ENCODE peak calls at places on chromosome 13, in five cellular contexts. One of them, this sample, is unnamed.

GRCh38 chr13:80454245-80454644 is 113.3 kb upstream of the SPRY2 start:
- DNase-seq in HepG2: no peak
- DNase-seq in H1: no peak
- DNase-seq in SK-N-SH: no peak
- DNase-seq in GM12878: peak; percentile 34
- DNase-seq in this sample: no peak

GRCh38 chr13:47853236-47853635 is 147.8 kb downstream of the SUCLA2 start:
- DNase-seq in HepG2: no peak
- DNase-seq in SK-N-SH: no peak
- DNase-seq in GM12878: no peak
- DNase-seq in H1: no peak
- DNase-seq in this sample: no peak

GRCh38 chr13:113216165-113217056 is 7.0 kb downstream of the CUL4A start:
- DNase-seq in H1: no peak
- DNase-seq in GM12878: no peak
- DNase-seq in SK-N-SH: no peak
- DNase-seq in HepG2: peak; percentile 45
- DNase-seq in this sample: no peak

GRCh38 chr13:34357435-34358232 is 539.7 kb downstream of the RFC3 start:
- DNase-seq in H1: no peak
- DNase-seq in HepG2: no peak
- DNase-seq in GM12878: no peak
- DNase-seq in SK-N-SH: no peak
- DNase-seq in this sample: no peak

GRCh38 chr13:105202384-105202783 is 1333.1 kb downstream of the EFNB2 start:
- DNase-seq in GM12878: no peak
- DNase-seq in SK-N-SH: peak; percentile 9
- DNase-seq in H1: no peak
- DNase-seq in HepG2: no peak
- DNase-seq in this sample: no peak

GRCh38 chr13:53165201-53165600 is 136.6 kb downstream of the OLFM4 start:
- DNase-seq in H1: no peak
- DNase-seq in GM12878: no peak
- DNase-seq in SK-N-SH: no peak
- DNase-seq in HepG2: no peak
- DNase-seq in this sample: no peak

GRCh38 chr13:41565221-41565620 is 107.9 kb downstream of the RGCC start:
- DNase-seq in HepG2: peak; percentile 24
- DNase-seq in SK-N-SH: no peak
- DNase-seq in GM12878: no peak
- DNase-seq in H1: no peak
- DNase-seq in this sample: no peak

GRCh38 chr13:98098511-98098910 is 44.4 kb upstream of the FARP1 start:
- DNase-seq in H1: no peak
- DNase-seq in SK-N-SH: no peak
- DNase-seq in GM12878: no peak
- DNase-seq in HepG2: no peak
- DNase-seq in this sample: no peak

GRCh38 chr13:107339209-107339608 is 771.3 kb upstream of the ARGLU1 start:
- DNase-seq in HepG2: no peak
- DNase-seq in H1: no peak
- DNase-seq in GM12878: no peak
- DNase-seq in SK-N-SH: no peak
- DNase-seq in this sample: no peak

GRCh38 chr13:97935071-97935470 is 18.4 kb upstream of the IPO5 start:
- DNase-seq in GM12878: no peak
- DNase-seq in SK-N-SH: no peak
- DNase-seq in H1: no peak
- DNase-seq in HepG2: no peak
- DNase-seq in this sample: no peak

GRCh38 chr13:102569488-102569887 is 27.3 kb upstream of the TPP2 start:
- DNase-seq in GM12878: no peak
- DNase-seq in HepG2: no peak
- DNase-seq in H1: no peak
- DNase-seq in SK-N-SH: no peak
- DNase-seq in this sample: no peak

GRCh38 chr13:48862572-48862971 is 113.1 kb upstream of the FNDC3A start:
- DNase-seq in H1: no peak
- DNase-seq in SK-N-SH: no peak
- DNase-seq in HepG2: no peak
- DNase-seq in GM12878: no peak
- DNase-seq in this sample: no peak
- TF ChIP-seq EP300 in H1: no peak
- TF ChIP-seq EP300 in SK-N-SH: no peak
- TF ChIP-seq EP300 in HepG2: no peak
- TF ChIP-seq EP300 in GM12878: no peak
- TF ChIP-seq EP300 in this sample: no peak

GRCh38 chr13:40271511-40271910 is 394.9 kb downstream of the FOXO1 start:
- DNase-seq in SK-N-SH: no peak
- DNase-seq in GM12878: no peak
- DNase-seq in HepG2: no peak
- DNase-seq in H1: no peak
- DNase-seq in this sample: no peak
- H2AFZ ChIP-seq in SK-N-SH: no peak overlapping the region
- H2AFZ ChIP-seq in GM12878: no peak overlapping the region
- H2AFZ ChIP-seq in HepG2: no peak overlapping the region
- H2AFZ ChIP-seq in H1: no peak overlapping the region
- H2AFZ ChIP-seq in this sample: no peak overlapping the region

GRCh38 chr13:44271031-44271433 is 102.6 kb upstream of the SERP2 start:
- DNase-seq in GM12878: no peak
- DNase-seq in H1: no peak
- DNase-seq in HepG2: no peak
- DNase-seq in SK-N-SH: no peak
- DNase-seq in this sample: no peak
- TF ChIP-seq EP300 in GM12878: no peak
- TF ChIP-seq EP300 in H1: no peak
- TF ChIP-seq EP300 in HepG2: no peak
- TF ChIP-seq EP300 in SK-N-SH: no peak
- TF ChIP-seq EP300 in this sample: no peak

GRCh38 chr13:30175166-30175565 is 132.2 kb downstream of the KATNAL1 start:
- DNase-seq in GM12878: no peak
- DNase-seq in SK-N-SH: no peak
- DNase-seq in HepG2: no peak
- DNase-seq in H1: no peak
- DNase-seq in this sample: no peak

GRCh38 chr13:30169442-30169841 is 137.9 kb downstream of the KATNAL1 start:
- DNase-seq in HepG2: no peak
- DNase-seq in SK-N-SH: no peak
- DNase-seq in GM12878: no peak
- DNase-seq in H1: no peak
- DNase-seq in this sample: no peak

GRCh38 chr13:30172593-30173300 is 134.6 kb downstream of the KATNAL1 start:
- DNase-seq in GM12878: no peak
- DNase-seq in HepG2: no peak
- DNase-seq in H1: no peak
- DNase-seq in SK-N-SH: no peak
- DNase-seq in this sample: no peak

GRCh38 chr13:30170569-30170968 is 136.8 kb downstream of the KATNAL1 start:
- DNase-seq in HepG2: no peak
- DNase-seq in SK-N-SH: no peak
- DNase-seq in H1: no peak
- DNase-seq in GM12878: no peak
- DNase-seq in this sample: no peak

DNA sequence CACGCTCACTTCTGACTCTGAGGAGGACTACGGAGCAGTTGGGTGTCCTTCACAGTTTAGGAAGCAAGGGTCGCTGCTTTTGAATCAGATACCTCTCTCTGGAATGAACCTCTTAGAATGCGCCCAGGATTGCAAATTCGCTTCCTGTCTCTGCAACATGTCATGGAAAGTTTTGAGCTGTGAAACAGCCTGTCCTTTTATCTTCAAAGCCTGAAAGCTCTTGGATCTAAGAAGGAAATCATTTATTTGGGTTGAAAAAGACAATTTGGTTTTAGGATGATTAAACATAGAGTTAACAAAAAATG is 134.1 kb downstream of the KATNAL1 start:
- DNase-seq in SK-N-SH: no peak
- DNase-seq in H1: no peak
- DNase-seq in GM12878: no peak
- DNase-seq in HepG2: no peak
- DNase-seq in this sample: no peak
- H2AFZ ChIP-seq in SK-N-SH: no peak overlapping the region
- H2AFZ ChIP-seq in H1: no peak overlapping the region
- H2AFZ ChIP-seq in GM12878: no peak overlapping the region
- H2AFZ ChIP-seq in HepG2: no peak overlapping the region
- H2AFZ ChIP-seq in this sample: no peak overlapping the region

GRCh38 chr13:88000787-88001186 is 329.6 kb downstream of the SLITRK5 start:
- DNase-seq in SK-N-SH: no peak
- DNase-seq in GM12878: no peak
- DNase-seq in H1: no peak
- DNase-seq in HepG2: no peak
- DNase-seq in this sample: no peak

GRCh38 chr13:88000239-88000638 is 329.1 kb downstream of the SLITRK5 start:
- DNase-seq in HepG2: no peak
- DNase-seq in GM12878: no peak
- DNase-seq in SK-N-SH: no peak
- DNase-seq in H1: no peak
- DNase-seq in this sample: no peak

GRCh38 chr13:87998081-87998480 is 326.9 kb downstream of the SLITRK5 start:
- DNase-seq in HepG2: no peak
- DNase-seq in GM12878: no peak
- DNase-seq in H1: no peak
- DNase-seq in SK-N-SH: no peak
- DNase-seq in this sample: no peak

GRCh38 chr13:87999791-88000190 is 328.6 kb downstream of the SLITRK5 start:
- DNase-seq in SK-N-SH: no peak
- DNase-seq in HepG2: no peak
- DNase-seq in GM12878: no peak
- DNase-seq in H1: no peak
- DNase-seq in this sample: no peak

DNA sequence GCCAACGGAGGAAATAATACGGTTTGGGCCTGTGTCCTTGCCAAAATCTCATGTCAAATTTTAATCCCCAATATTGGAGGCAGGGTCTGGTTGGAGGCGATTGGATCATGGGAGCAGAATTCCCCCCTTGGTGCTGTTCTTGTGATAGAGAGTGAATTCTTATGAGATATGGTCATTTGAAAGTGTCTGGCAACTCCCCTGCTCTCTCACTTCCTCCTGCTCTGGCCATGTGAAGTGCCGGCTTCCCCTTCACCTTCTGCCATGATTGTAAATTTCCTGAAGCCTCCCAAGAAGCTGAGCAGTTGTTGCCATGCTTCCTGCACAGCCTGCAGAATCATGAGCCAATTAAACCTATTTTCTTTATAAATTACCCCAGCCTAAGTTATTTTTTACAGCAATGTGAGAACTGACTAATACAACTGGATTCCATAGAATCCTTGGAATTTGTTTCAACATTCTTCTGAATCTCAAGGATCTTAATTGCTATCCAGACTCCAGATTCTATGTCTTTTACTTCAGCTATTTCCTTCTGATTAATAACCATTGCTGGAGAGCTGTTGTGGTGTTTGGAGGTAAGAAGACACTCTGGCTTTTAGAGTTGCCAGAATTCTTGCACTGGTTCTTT is 328.1 kb downstream of the SLITRK5 start:
- DNase-seq in HepG2: no peak
- DNase-seq in H1: no peak
- DNase-seq in SK-N-SH: no peak
- DNase-seq in GM12878: no peak
- DNase-seq in this sample: no peak
- TF ChIP-seq EP300 in HepG2: no peak
- TF ChIP-seq EP300 in H1: no peak
- TF ChIP-seq EP300 in SK-N-SH: no peak
- TF ChIP-seq EP300 in GM12878: no peak
- TF ChIP-seq EP300 in this sample: no peak